ENCODE peak calls at places on chromosomes 2 and 18, in six cellular contexts. W is stomach; X is psoas muscle; M is CD8-positive, alpha-beta T cell; Q is DND-41; Y is uterus. I is an unnamed sample.

GRCh38 chr2:31888550-31888949 is 122.3 kb downstream of the MEMO1 start:
- DNase-seq in W (no peak), X (no peak), M (no peak), Q (no peak), Y (no peak), I (no peak)

GRCh38 chr18:55779711-55780590 is 192.0 kb upstream of the TCF4 start:
- DNase-seq in W (no peak), X (peak; percentile 45), M (no peak), Q (no peak), Y (peak; percentile 25), I (no peak)

GRCh38 chr18:80187956-80188642 is 59.2 kb downstream of the PARD6G start:
- DNase-seq in W (peak; percentile 17), X (no peak), M (no peak), Q (no peak), Y (no peak), I (no peak)

GRCh38 chr2:192005214-192005613 is 158.3 kb upstream of the CAVIN2 start:
- DNase-seq in W (no peak), X (no peak), M (no peak), Q (no peak), Y (no peak), I (no peak)

GRCh38 chr2:8627019-8627691 is 54.7 kb upstream of the ID2 start:
- DNase-seq in W (no peak), X (no peak), M (no peak), Q (no peak), Y (no peak), I (no peak)

GRCh38 chr2:42368817-42369550 is 8.0 kb upstream of the COX7A2L start:
- DNase-seq in W (no peak), X (no peak), M (no peak), Q (no peak), Y (peak; percentile 21), I (no peak)

GRCh38 chr2:7752291-7752690 is 835.1 kb downstream of the RNF144A start:
- DNase-seq in W (no peak), X (no peak), M (no peak), Q (no peak), Y (no peak), I (no peak)

GRCh38 chr2:17661460-17661859 is 92.2 kb downstream of the SMC6 start:
- DNase-seq in W (no peak), X (no peak), M (no peak), Q (no peak), Y (no peak), I (no peak)

GRCh38 chr2:38823386-38823785 is 45.4 kb downstream of the GEMIN6 start:
- DNase-seq in W (no peak), X (no peak), M (no peak), Q (no peak), Y (no peak), I (no peak)

GRCh38 chr18:42807852-42808251 is 307.6 kb downstream of the RIT2 start:
- DNase-seq in W (no peak), X (no peak), M (no peak), Q (no peak), Y (no peak), I (peak; percentile 26)

GRCh38 chr2:172462393-172463381 is 35.3 kb downstream of the ITGA6 start:
- DNase-seq in W (no peak), X (no peak), M (peak; percentile 47), Q (peak; percentile 64), Y (no peak), I (no peak)

DNA sequence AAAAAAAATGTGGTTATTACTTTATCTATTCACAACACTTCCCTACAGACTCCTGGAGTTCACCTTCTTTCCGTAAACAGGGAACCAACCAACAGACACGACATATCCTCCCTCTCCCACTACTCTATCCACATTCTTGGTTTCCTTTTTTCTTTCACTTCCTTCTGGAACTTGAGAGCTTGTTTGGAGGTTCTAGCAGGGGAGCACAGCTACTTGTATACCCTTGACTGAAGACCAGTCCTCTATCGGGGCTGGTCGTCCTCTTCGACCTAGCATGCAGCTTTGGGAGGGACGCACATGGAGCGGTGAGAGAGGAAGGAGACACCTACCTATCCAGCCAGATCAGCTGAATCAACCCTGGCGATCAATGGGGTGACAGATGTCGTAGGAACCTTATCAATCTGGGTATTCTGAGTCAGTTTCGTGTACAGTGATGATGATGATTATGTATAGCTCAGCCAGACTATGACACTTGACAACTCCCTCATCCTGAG is 43.5 kb upstream of the MSH2 start:
- DNase-seq in W (no peak), X (no peak), M (no peak), Q (no peak), Y (no peak), I (no peak)
- TF ChIP-seq CTCF in W (no peak), X (no peak), M (no peak), Q (no peak), Y (no peak), I (no peak)

GRCh38 chr2:66437055-66437454 is 2.1 kb downstream of the MEIS1 start:
- DNase-seq in W (no peak), X (no peak), M (no peak), Q (no peak), Y (no peak), I (no peak)
- H3K4me3 ChIP-seq in W (peak overlapping the region; percentile 74), X (peak overlapping the region; percentile 70), M (no peak overlapping the region), Q (no peak overlapping the region), Y (peak overlapping the region; percentile 97), I (peak overlapping the region; percentile 70)

DNA sequence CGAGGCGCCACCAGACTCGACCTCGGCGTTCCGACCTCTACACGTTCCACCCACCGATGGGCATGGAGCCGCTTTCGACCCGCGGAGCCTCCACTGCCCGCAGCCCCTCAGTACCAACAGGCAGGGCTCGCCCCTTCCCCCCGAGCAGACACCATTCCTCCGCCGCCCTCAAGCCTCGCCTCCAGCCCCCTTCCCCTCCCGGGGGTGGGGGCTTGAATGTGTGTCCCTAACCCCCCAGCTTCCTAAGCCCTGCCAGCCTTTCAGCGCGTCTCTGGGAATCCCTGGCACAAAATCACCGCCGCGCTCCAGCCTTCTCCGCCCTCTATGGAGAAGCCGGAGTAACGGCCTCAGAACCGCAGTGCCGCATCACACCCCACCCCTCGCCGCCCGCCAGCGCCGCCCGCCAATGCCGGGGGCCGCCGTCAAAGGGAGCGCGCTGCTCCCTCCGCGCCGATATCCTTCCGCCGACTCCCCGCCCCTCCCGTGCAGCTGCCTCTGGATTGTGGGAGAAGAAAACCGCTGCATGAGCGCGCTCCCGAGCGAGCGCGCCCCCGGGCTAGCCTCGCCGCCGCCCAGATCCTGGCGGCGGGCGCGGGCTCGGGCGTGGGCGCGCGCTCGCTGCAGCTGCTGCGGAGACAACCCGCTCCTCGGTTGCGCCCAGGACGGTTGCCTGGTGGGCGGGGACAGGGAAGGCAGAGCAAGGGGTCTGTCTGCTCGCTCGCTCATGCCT is at the start of gene CCDC88A:
- DNase-seq in W (peak; percentile 92), X (peak; percentile 98), M (peak; percentile 83), Q (peak; percentile 99), Y (peak; percentile 97), I (peak; percentile 93)
- TF ChIP-seq CTCF in W (no peak), X (peak; percentile 30), M (no peak), Q (peak; percentile 12), Y (peak; percentile 30), I (peak; percentile 34)

GRCh38 chr18:46335551-46336059 is 231.4 kb downstream of the HAUS1 start:
- DNase-seq in W (no peak), X (no peak), M (no peak), Q (peak; percentile 16), Y (no peak), I (no peak)
- H3K4me3 ChIP-seq in W (peak overlapping the region; percentile 53), X (peak overlapping the region; percentile 43), M (no peak overlapping the region), Q (no peak overlapping the region), Y (no peak overlapping the region), I (peak overlapping the region; percentile 52)

DNA sequence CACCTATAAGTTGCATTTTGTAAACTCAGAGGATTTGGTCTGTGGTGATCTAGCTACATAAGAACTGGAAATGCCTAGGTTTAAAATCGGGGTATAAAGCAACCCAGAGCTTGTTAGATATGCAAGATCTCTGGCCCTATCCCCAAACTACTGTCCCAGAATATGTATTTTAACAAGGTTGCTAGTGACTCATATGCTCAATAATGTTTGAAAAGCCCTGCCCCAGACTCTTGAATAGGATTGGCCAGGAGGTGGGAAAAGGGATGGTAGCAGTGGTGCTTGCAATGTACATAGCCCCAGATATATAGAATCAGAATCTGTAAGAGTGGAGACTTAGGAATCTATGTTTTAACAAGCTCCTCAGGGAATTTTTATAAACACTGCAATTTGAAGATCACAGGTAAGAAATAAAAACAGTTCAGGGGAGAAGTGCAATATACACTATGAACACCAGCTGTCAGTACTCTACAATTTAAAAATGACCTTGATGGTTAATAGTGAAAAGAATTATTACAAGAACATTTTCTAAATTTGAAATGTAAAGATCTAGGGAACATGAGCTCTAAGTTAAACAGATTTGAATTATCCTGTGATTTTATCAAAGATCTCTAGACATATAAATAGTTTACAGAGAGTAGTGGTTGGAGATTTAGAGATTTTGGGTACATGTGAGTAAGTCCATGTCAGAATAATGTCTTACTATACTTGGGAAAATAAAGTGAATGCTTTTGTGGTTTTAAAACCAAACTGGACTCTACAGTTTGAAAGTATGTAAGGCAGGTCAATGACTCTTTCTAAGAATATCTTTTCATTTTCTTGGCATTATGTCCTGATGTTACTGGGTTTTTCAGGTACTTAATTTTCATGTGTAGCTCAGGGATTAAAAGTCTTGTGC is 7.7 kb upstream of the MMADHC start:
- DNase-seq in W (no peak), X (no peak), M (no peak), Q (no peak), Y (no peak), I (no peak)
- TF ChIP-seq CTCF in W (peak; percentile 19), X (no peak), M (no peak), Q (peak; percentile 37), Y (no peak), I (peak; percentile 37)

GRCh38 chr2:132417430-132418035 is 928 bp downstream of the GPR39 start:
- DNase-seq in W (no peak), X (peak; percentile 15), M (no peak), Q (no peak), Y (no peak), I (no peak)
- H3K4me3 ChIP-seq in W (peak overlapping the region; percentile 55), X (no peak overlapping the region), M (no peak overlapping the region), Q (no peak overlapping the region), Y (no peak overlapping the region), I (peak overlapping the region; percentile 18)

DNA sequence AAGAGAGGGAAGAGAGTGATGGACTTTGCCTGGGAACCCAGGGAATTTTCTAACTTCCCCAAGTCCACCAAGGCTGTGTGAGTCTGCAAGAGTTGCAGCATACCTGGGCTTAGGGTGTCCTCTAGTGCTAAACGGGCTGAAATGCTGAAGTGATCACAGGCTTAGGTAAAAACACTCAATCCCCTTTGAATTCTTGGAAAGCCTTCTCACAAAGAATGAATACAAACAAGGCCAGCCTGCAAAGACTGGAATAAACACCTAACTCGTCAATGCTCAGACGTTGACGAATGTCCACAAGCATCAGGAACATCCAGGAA is 30.0 kb upstream of the BMP10 start:
- DNase-seq in W (no peak), X (no peak), M (no peak), Q (no peak), Y (no peak), I (peak; percentile 9)
- TF ChIP-seq CTCF in W (no peak), X (no peak), M (no peak), Q (peak; percentile 44), Y (no peak), I (peak; percentile 35)

GRCh38 chr2:9690716-9691498 is 60.1 kb upstream of the YWHAQ start:
- DNase-seq in W (no peak), X (no peak), M (no peak), Q (no peak), Y (no peak), I (no peak)

GRCh38 chr2:9694661-9695060 is 63.9 kb upstream of the YWHAQ start:
- DNase-seq in W (no peak), X (no peak), M (no peak), Q (no peak), Y (no peak), I (no peak)

GRCh38 chr2:9692392-9693137 is 61.8 kb upstream of the YWHAQ start:
- DNase-seq in W (no peak), X (peak; percentile 61), M (no peak), Q (no peak), Y (no peak), I (no peak)

GRCh38 chr2:9693646-9694045 is 62.8 kb upstream of the YWHAQ start:
- DNase-seq in W (no peak), X (no peak), M (no peak), Q (no peak), Y (no peak), I (no peak)

GRCh38 chr2:9693138-9693520 is 62.3 kb upstream of the YWHAQ start:
- DNase-seq in W (no peak), X (peak; percentile 83), M (no peak), Q (no peak), Y (peak; percentile 62), I (no peak)
- H3K4me3 ChIP-seq in W (no peak overlapping the region), X (peak overlapping the region; percentile 54), M (no peak overlapping the region), Q (no peak overlapping the region), Y (no peak overlapping the region), I (no peak overlapping the region)

I was measured in astrocyte of the cerebellum.